ENCODE peak calls at places on chromosomes 12 and 14, in eight cellular contexts. One of them, this sample, is unnamed.

GRCh38 chr14:104545151-104545931 is 34.2 kb upstream of the C14orf180 start:
- DNase-seq in mucosa of gallbladder: no peak
- DNase-seq in stimulated activated CD4-positive, alpha-beta T cell treated with anti-CD3 and anti-CD28 coated beads, Interleukin-15, amount 100 ng/mL, for 1 hour: no peak
- DNase-seq in HT1080: no peak
- DNase-seq in sciatic nerve: peak
- DNase-seq in RKO: no peak
- DNase-seq in Right ventricle myocardium inferior: no peak
- DNase-seq in spleen: no peak
- DNase-seq in this sample: no peak

GRCh38 chr14:100900837-100901390 is 2.6 kb downstream of the RTL1 start:
- DNase-seq in mucosa of gallbladder: peak
- DNase-seq in stimulated activated CD4-positive, alpha-beta T cell treated with anti-CD3 and anti-CD28 coated beads, Interleukin-15, amount 100 ng/mL, for 1 hour: no peak
- DNase-seq in HT1080: peak
- DNase-seq in sciatic nerve: peak
- DNase-seq in RKO: peak
- DNase-seq in Right ventricle myocardium inferior: no peak
- DNase-seq in spleen: peak
- DNase-seq in this sample: no peak

GRCh38 chr12:121132601-121133481 is at the start of gene P2RX7:
- DNase-seq in mucosa of gallbladder: peak
- DNase-seq in stimulated activated CD4-positive, alpha-beta T cell treated with anti-CD3 and anti-CD28 coated beads, Interleukin-15, amount 100 ng/mL, for 1 hour: no peak
- DNase-seq in HT1080: peak
- DNase-seq in sciatic nerve: peak
- DNase-seq in RKO: no peak
- DNase-seq in Right ventricle myocardium inferior: peak
- DNase-seq in spleen: peak
- DNase-seq in this sample: peak

GRCh38 chr12:64461634-64462414 is 9.9 kb downstream of the TBK1 start:
- DNase-seq in mucosa of gallbladder: no peak
- DNase-seq in stimulated activated CD4-positive, alpha-beta T cell treated with anti-CD3 and anti-CD28 coated beads, Interleukin-15, amount 100 ng/mL, for 1 hour: no peak
- DNase-seq in HT1080: peak
- DNase-seq in sciatic nerve: no peak
- DNase-seq in RKO: peak
- DNase-seq in Right ventricle myocardium inferior: no peak
- DNase-seq in spleen: no peak
- DNase-seq in this sample: no peak

GRCh38 chr14:103624860-103625259 is 4.2 kb upstream of the KLC1 start:
- DNase-seq in mucosa of gallbladder: peak
- DNase-seq in stimulated activated CD4-positive, alpha-beta T cell treated with anti-CD3 and anti-CD28 coated beads, Interleukin-15, amount 100 ng/mL, for 1 hour: no peak
- DNase-seq in HT1080: peak
- DNase-seq in sciatic nerve: peak
- DNase-seq in RKO: peak
- DNase-seq in Right ventricle myocardium inferior: peak
- DNase-seq in spleen: peak
- DNase-seq in this sample: no peak

GRCh38 chr12:69639400-69640016 is 28.8 kb upstream of the LRRC10 start:
- DNase-seq in mucosa of gallbladder: peak
- DNase-seq in stimulated activated CD4-positive, alpha-beta T cell treated with anti-CD3 and anti-CD28 coated beads, Interleukin-15, amount 100 ng/mL, for 1 hour: peak
- DNase-seq in HT1080: peak
- DNase-seq in sciatic nerve: peak
- DNase-seq in RKO: peak
- DNase-seq in Right ventricle myocardium inferior: peak
- DNase-seq in spleen: peak
- DNase-seq in this sample: peak

GRCh38 chr12:95182868-95183415 is 34.3 kb downstream of the FGD6 start:
- DNase-seq in mucosa of gallbladder: no peak
- DNase-seq in stimulated activated CD4-positive, alpha-beta T cell treated with anti-CD3 and anti-CD28 coated beads, Interleukin-15, amount 100 ng/mL, for 1 hour: no peak
- DNase-seq in HT1080: peak
- DNase-seq in sciatic nerve: no peak
- DNase-seq in RKO: peak
- DNase-seq in Right ventricle myocardium inferior: no peak
- DNase-seq in spleen: no peak
- DNase-seq in this sample: no peak

GRCh38 chr12:95998611-95999300 is 2.6 kb upstream of the HAL start:
- DNase-seq in mucosa of gallbladder: peak
- DNase-seq in stimulated activated CD4-positive, alpha-beta T cell treated with anti-CD3 and anti-CD28 coated beads, Interleukin-15, amount 100 ng/mL, for 1 hour: no peak
- DNase-seq in HT1080: peak
- DNase-seq in sciatic nerve: no peak
- DNase-seq in RKO: peak
- DNase-seq in Right ventricle myocardium inferior: no peak
- DNase-seq in spleen: no peak
- DNase-seq in this sample: peak

GRCh38 chr12:15757553-15758255 is 31.5 kb downstream of the EPS8 start:
- DNase-seq in mucosa of gallbladder: no peak
- DNase-seq in stimulated activated CD4-positive, alpha-beta T cell treated with anti-CD3 and anti-CD28 coated beads, Interleukin-15, amount 100 ng/mL, for 1 hour: no peak
- DNase-seq in HT1080: peak
- DNase-seq in sciatic nerve: no peak
- DNase-seq in RKO: peak
- DNase-seq in Right ventricle myocardium inferior: no peak
- DNase-seq in spleen: no peak
- DNase-seq in this sample: no peak

GRCh38 chr12:69987453-69988102 is 162.6 kb downstream of the MYRFL start:
- DNase-seq in mucosa of gallbladder: peak
- DNase-seq in stimulated activated CD4-positive, alpha-beta T cell treated with anti-CD3 and anti-CD28 coated beads, Interleukin-15, amount 100 ng/mL, for 1 hour: no peak
- DNase-seq in HT1080: peak
- DNase-seq in sciatic nerve: no peak
- DNase-seq in RKO: peak
- DNase-seq in Right ventricle myocardium inferior: no peak
- DNase-seq in spleen: no peak
- DNase-seq in this sample: no peak

GRCh38 chr12:25102402-25102801 is 92.6 kb downstream of the DNAI7 start:
- DNase-seq in mucosa of gallbladder: no peak
- DNase-seq in stimulated activated CD4-positive, alpha-beta T cell treated with anti-CD3 and anti-CD28 coated beads, Interleukin-15, amount 100 ng/mL, for 1 hour: no peak
- DNase-seq in HT1080: no peak
- DNase-seq in sciatic nerve: no peak
- DNase-seq in RKO: no peak
- DNase-seq in Right ventricle myocardium inferior: no peak
- DNase-seq in spleen: no peak
- DNase-seq in this sample: no peak

GRCh38 chr14:52716160-52716559 is 9.2 kb downstream of the PSMC6 start:
- DNase-seq in mucosa of gallbladder: no peak
- DNase-seq in stimulated activated CD4-positive, alpha-beta T cell treated with anti-CD3 and anti-CD28 coated beads, Interleukin-15, amount 100 ng/mL, for 1 hour: no peak
- DNase-seq in HT1080: no peak
- DNase-seq in sciatic nerve: no peak
- DNase-seq in RKO: no peak
- DNase-seq in Right ventricle myocardium inferior: no peak
- DNase-seq in spleen: no peak
- DNase-seq in this sample: no peak

GRCh38 chr12:13103391-13104033 is at the start of gene GSG1:
- DNase-seq in mucosa of gallbladder: no peak
- DNase-seq in stimulated activated CD4-positive, alpha-beta T cell treated with anti-CD3 and anti-CD28 coated beads, Interleukin-15, amount 100 ng/mL, for 1 hour: no peak
- DNase-seq in HT1080: no peak
- DNase-seq in sciatic nerve: no peak
- DNase-seq in RKO: no peak
- DNase-seq in Right ventricle myocardium inferior: no peak
- DNase-seq in spleen: no peak
- DNase-seq in this sample: no peak

GRCh38 chr14:34052658-34053014 is 101.8 kb upstream of the EGLN3 start:
- DNase-seq in mucosa of gallbladder: no peak
- DNase-seq in stimulated activated CD4-positive, alpha-beta T cell treated with anti-CD3 and anti-CD28 coated beads, Interleukin-15, amount 100 ng/mL, for 1 hour: no peak
- DNase-seq in HT1080: peak
- DNase-seq in sciatic nerve: no peak
- DNase-seq in RKO: peak
- DNase-seq in Right ventricle myocardium inferior: no peak
- DNase-seq in spleen: no peak
- DNase-seq in this sample: no peak

GRCh38 chr12:106747973-106748436 is 26.5 kb upstream of the RIC8B start:
- DNase-seq in mucosa of gallbladder: no peak
- DNase-seq in stimulated activated CD4-positive, alpha-beta T cell treated with anti-CD3 and anti-CD28 coated beads, Interleukin-15, amount 100 ng/mL, for 1 hour: no peak
- DNase-seq in HT1080: no peak
- DNase-seq in sciatic nerve: no peak
- DNase-seq in RKO: no peak
- DNase-seq in Right ventricle myocardium inferior: no peak
- DNase-seq in spleen: no peak
- DNase-seq in this sample: no peak

GRCh38 chr12:10457760-10458159 is 4.6 kb upstream of the KLRC1 start:
- DNase-seq in mucosa of gallbladder: no peak
- DNase-seq in stimulated activated CD4-positive, alpha-beta T cell treated with anti-CD3 and anti-CD28 coated beads, Interleukin-15, amount 100 ng/mL, for 1 hour: no peak
- DNase-seq in HT1080: no peak
- DNase-seq in sciatic nerve: no peak
- DNase-seq in RKO: no peak
- DNase-seq in Right ventricle myocardium inferior: no peak
- DNase-seq in spleen: peak
- DNase-seq in this sample: no peak

GRCh38 chr14:92938235-92938875 is 15.4 kb downstream of the CHGA start:
- DNase-seq in mucosa of gallbladder: no peak
- DNase-seq in stimulated activated CD4-positive, alpha-beta T cell treated with anti-CD3 and anti-CD28 coated beads, Interleukin-15, amount 100 ng/mL, for 1 hour: no peak
- DNase-seq in HT1080: no peak
- DNase-seq in sciatic nerve: no peak
- DNase-seq in RKO: no peak
- DNase-seq in Right ventricle myocardium inferior: peak
- DNase-seq in spleen: no peak
- DNase-seq in this sample: no peak

This sample was measured in germinal center.